ENCODE peak calls at places on chromosomes 7 and 10, in eight cellular contexts. One of them, this sample, is unnamed.

GRCh38 chr10:126117196-126117595 is 220.8 kb downstream of the FANK1 start:
- DNase-seq in RWPE1: no peak
- DNase-seq in left ventricle myocardium inferior: no peak
- DNase-seq in PC-3: no peak
- DNase-seq in lower leg skin: no peak
- DNase-seq in esophagus squamous epithelium: no peak
- DNase-seq in right lobe of liver: no peak
- DNase-seq in astrocyte of the cerebellum: no peak
- DNase-seq in this sample: no peak

GRCh38 chr10:35355971-35356724 is 19.8 kb downstream of the CCNY start:
- DNase-seq in RWPE1: no peak
- DNase-seq in left ventricle myocardium inferior: no peak
- DNase-seq in PC-3: no peak
- DNase-seq in lower leg skin: no peak
- DNase-seq in esophagus squamous epithelium: no peak
- DNase-seq in right lobe of liver: no peak
- DNase-seq in astrocyte of the cerebellum: no peak
- DNase-seq in this sample: no peak

GRCh38 chr7:17234398-17235021 is 63.9 kb upstream of the AHR start:
- DNase-seq in RWPE1: peak
- DNase-seq in left ventricle myocardium inferior: no peak
- DNase-seq in PC-3: peak
- DNase-seq in lower leg skin: peak
- DNase-seq in esophagus squamous epithelium: no peak
- DNase-seq in right lobe of liver: no peak
- DNase-seq in astrocyte of the cerebellum: peak
- DNase-seq in this sample: peak

GRCh38 chr7:127447326-127447945 is 54.9 kb upstream of the ZNF800 start:
- DNase-seq in RWPE1: no peak
- DNase-seq in left ventricle myocardium inferior: no peak
- DNase-seq in PC-3: peak
- DNase-seq in lower leg skin: no peak
- DNase-seq in esophagus squamous epithelium: no peak
- DNase-seq in right lobe of liver: no peak
- DNase-seq in astrocyte of the cerebellum: no peak
- DNase-seq in this sample: peak

GRCh38 chr7:155918720-155919399 is 106.6 kb upstream of the SHH start:
- DNase-seq in RWPE1: peak
- DNase-seq in left ventricle myocardium inferior: peak
- DNase-seq in PC-3: peak
- DNase-seq in lower leg skin: peak
- DNase-seq in esophagus squamous epithelium: peak
- DNase-seq in right lobe of liver: peak
- DNase-seq in astrocyte of the cerebellum: peak
- DNase-seq in this sample: no peak

GRCh38 chr7:130219871-130220270 is 12.2 kb downstream of the SSMEM1 start:
- DNase-seq in RWPE1: no peak
- DNase-seq in left ventricle myocardium inferior: no peak
- DNase-seq in PC-3: no peak
- DNase-seq in lower leg skin: no peak
- DNase-seq in esophagus squamous epithelium: no peak
- DNase-seq in right lobe of liver: no peak
- DNase-seq in astrocyte of the cerebellum: no peak
- DNase-seq in this sample: no peak

GRCh38 chr7:42115795-42116194 is 121.2 kb downstream of the GLI3 start:
- DNase-seq in RWPE1: no peak
- DNase-seq in left ventricle myocardium inferior: no peak
- DNase-seq in PC-3: no peak
- DNase-seq in lower leg skin: no peak
- DNase-seq in esophagus squamous epithelium: no peak
- DNase-seq in right lobe of liver: no peak
- DNase-seq in astrocyte of the cerebellum: no peak
- DNase-seq in this sample: no peak

GRCh38 chr10:77269163-77269562 is 368.4 kb downstream of the KCNMA1 start:
- DNase-seq in RWPE1: no peak
- DNase-seq in left ventricle myocardium inferior: no peak
- DNase-seq in PC-3: no peak
- DNase-seq in lower leg skin: no peak
- DNase-seq in esophagus squamous epithelium: no peak
- DNase-seq in right lobe of liver: no peak
- DNase-seq in astrocyte of the cerebellum: no peak
- DNase-seq in this sample: no peak

GRCh38 chr7:152674860-152675760 is 831 bp downstream of the XRCC2 start:
- DNase-seq in RWPE1: peak
- DNase-seq in left ventricle myocardium inferior: no peak
- DNase-seq in PC-3: peak
- DNase-seq in lower leg skin: no peak
- DNase-seq in esophagus squamous epithelium: no peak
- DNase-seq in right lobe of liver: peak
- DNase-seq in astrocyte of the cerebellum: no peak
- DNase-seq in this sample: no peak

GRCh38 chr10:70693619-70694286 is 21.4 kb downstream of the ADAMTS14 start:
- DNase-seq in RWPE1: no peak
- DNase-seq in left ventricle myocardium inferior: peak
- DNase-seq in PC-3: no peak
- DNase-seq in lower leg skin: peak
- DNase-seq in esophagus squamous epithelium: no peak
- DNase-seq in right lobe of liver: no peak
- DNase-seq in astrocyte of the cerebellum: peak
- DNase-seq in this sample: no peak

GRCh38 chr10:110389250-110389649 is 84.5 kb upstream of the SMNDC1 start:
- DNase-seq in RWPE1: no peak
- DNase-seq in left ventricle myocardium inferior: no peak
- DNase-seq in PC-3: no peak
- DNase-seq in lower leg skin: no peak
- DNase-seq in esophagus squamous epithelium: no peak
- DNase-seq in right lobe of liver: no peak
- DNase-seq in astrocyte of the cerebellum: no peak
- DNase-seq in this sample: no peak

GRCh38 chr7:92461027-92462003 is 14.0 kb downstream of the GATAD1 start:
- DNase-seq in RWPE1: peak
- DNase-seq in left ventricle myocardium inferior: no peak
- DNase-seq in PC-3: peak
- DNase-seq in lower leg skin: no peak
- DNase-seq in esophagus squamous epithelium: no peak
- DNase-seq in right lobe of liver: no peak
- DNase-seq in astrocyte of the cerebellum: peak
- DNase-seq in this sample: no peak

GRCh38 chr7:31028006-31028405 is 24.1 kb upstream of the ADCYAP1R1 start:
- DNase-seq in RWPE1: no peak
- DNase-seq in left ventricle myocardium inferior: no peak
- DNase-seq in PC-3: no peak
- DNase-seq in lower leg skin: no peak
- DNase-seq in esophagus squamous epithelium: no peak
- DNase-seq in right lobe of liver: no peak
- DNase-seq in astrocyte of the cerebellum: no peak
- DNase-seq in this sample: no peak

GRCh38 chr7:26489906-26490305 is 198.2 kb downstream of the SNX10 start:
- DNase-seq in RWPE1: no peak
- DNase-seq in left ventricle myocardium inferior: no peak
- DNase-seq in PC-3: peak
- DNase-seq in lower leg skin: no peak
- DNase-seq in esophagus squamous epithelium: no peak
- DNase-seq in right lobe of liver: no peak
- DNase-seq in astrocyte of the cerebellum: no peak
- DNase-seq in this sample: no peak

GRCh38 chr10:77173615-77174461 is 463.8 kb downstream of the KCNMA1 start:
- DNase-seq in RWPE1: peak
- DNase-seq in left ventricle myocardium inferior: peak
- DNase-seq in PC-3: peak
- DNase-seq in lower leg skin: peak
- DNase-seq in esophagus squamous epithelium: no peak
- DNase-seq in right lobe of liver: peak
- DNase-seq in astrocyte of the cerebellum: peak
- DNase-seq in this sample: peak

GRCh38 chr10:102916173-102916572 is 1.9 kb upstream of the CNNM2 start:
- DNase-seq in RWPE1: no peak
- DNase-seq in left ventricle myocardium inferior: no peak
- DNase-seq in PC-3: no peak
- DNase-seq in lower leg skin: no peak
- DNase-seq in esophagus squamous epithelium: no peak
- DNase-seq in right lobe of liver: no peak
- DNase-seq in astrocyte of the cerebellum: no peak
- DNase-seq in this sample: no peak
- TF ChIP-seq CTCF in RWPE1: no peak
- TF ChIP-seq CTCF in left ventricle myocardium inferior: no peak
- TF ChIP-seq CTCF in PC-3: no peak
- TF ChIP-seq CTCF in lower leg skin: no peak
- TF ChIP-seq CTCF in esophagus squamous epithelium: no peak
- TF ChIP-seq CTCF in right lobe of liver: no peak
- TF ChIP-seq CTCF in astrocyte of the cerebellum: no peak
- TF ChIP-seq CTCF in this sample: no peak

DNA sequence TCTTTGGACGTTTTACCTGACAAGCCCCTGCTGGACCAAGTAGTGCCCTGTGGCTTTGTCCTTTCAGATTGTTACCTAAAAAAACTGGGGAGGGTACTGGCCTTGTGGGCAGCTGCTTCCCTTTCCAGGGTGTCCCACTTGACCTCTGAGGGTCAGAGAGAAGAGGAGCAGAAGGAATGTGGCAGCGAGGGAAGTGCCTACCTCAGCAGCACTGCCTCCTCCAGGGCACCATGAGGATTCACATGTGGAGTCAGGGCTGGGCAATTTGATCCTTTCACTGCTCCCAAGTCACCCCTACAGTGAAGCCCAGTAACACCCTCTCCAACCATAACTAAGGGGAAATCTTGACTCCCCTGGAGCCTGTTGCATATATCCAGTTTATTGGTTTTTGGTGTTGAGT is 64.6 kb downstream of the ITGB1 start:
- DNase-seq in RWPE1: no peak
- DNase-seq in left ventricle myocardium inferior: no peak
- DNase-seq in PC-3: peak
- DNase-seq in lower leg skin: no peak
- DNase-seq in esophagus squamous epithelium: no peak
- DNase-seq in right lobe of liver: no peak
- DNase-seq in astrocyte of the cerebellum: no peak
- DNase-seq in this sample: no peak
- TF ChIP-seq CTCF in RWPE1: no peak
- TF ChIP-seq CTCF in left ventricle myocardium inferior: no peak
- TF ChIP-seq CTCF in PC-3: peak
- TF ChIP-seq CTCF in lower leg skin: no peak
- TF ChIP-seq CTCF in esophagus squamous epithelium: no peak
- TF ChIP-seq CTCF in right lobe of liver: no peak
- TF ChIP-seq CTCF in astrocyte of the cerebellum: no peak
- TF ChIP-seq CTCF in this sample: no peak

GRCh38 chr7:136114966-136115762 is 138.0 kb upstream of the MTPN start:
- DNase-seq in RWPE1: peak
- DNase-seq in left ventricle myocardium inferior: no peak
- DNase-seq in PC-3: peak
- DNase-seq in lower leg skin: no peak
- DNase-seq in esophagus squamous epithelium: no peak
- DNase-seq in right lobe of liver: peak
- DNase-seq in astrocyte of the cerebellum: no peak
- DNase-seq in this sample: no peak
- TF ChIP-seq CTCF in RWPE1: peak
- TF ChIP-seq CTCF in left ventricle myocardium inferior: peak
- TF ChIP-seq CTCF in PC-3: peak
- TF ChIP-seq CTCF in lower leg skin: no peak
- TF ChIP-seq CTCF in esophagus squamous epithelium: peak
- TF ChIP-seq CTCF in right lobe of liver: peak
- TF ChIP-seq CTCF in astrocyte of the cerebellum: peak
- TF ChIP-seq CTCF in this sample: peak

GRCh38 chr7:128904381-128905197 is 5.9 kb downstream of the KCP start:
- DNase-seq in RWPE1: no peak
- DNase-seq in left ventricle myocardium inferior: no peak
- DNase-seq in PC-3: peak
- DNase-seq in lower leg skin: no peak
- DNase-seq in esophagus squamous epithelium: no peak
- DNase-seq in right lobe of liver: no peak
- DNase-seq in astrocyte of the cerebellum: peak
- DNase-seq in this sample: no peak
- TF ChIP-seq CTCF in RWPE1: peak
- TF ChIP-seq CTCF in left ventricle myocardium inferior: peak
- TF ChIP-seq CTCF in PC-3: peak
- TF ChIP-seq CTCF in lower leg skin: no peak
- TF ChIP-seq CTCF in esophagus squamous epithelium: peak
- TF ChIP-seq CTCF in right lobe of liver: peak
- TF ChIP-seq CTCF in astrocyte of the cerebellum: peak
- TF ChIP-seq CTCF in this sample: no peak

GRCh38 chr10:63132651-63133055 is 475 bp upstream of the NRBF2 start:
- DNase-seq in RWPE1: no peak
- DNase-seq in left ventricle myocardium inferior: no peak
- DNase-seq in PC-3: no peak
- DNase-seq in lower leg skin: no peak
- DNase-seq in esophagus squamous epithelium: no peak
- DNase-seq in right lobe of liver: no peak
- DNase-seq in astrocyte of the cerebellum: no peak
- DNase-seq in this sample: no peak
- TF ChIP-seq CTCF in RWPE1: no peak
- TF ChIP-seq CTCF in left ventricle myocardium inferior: no peak
- TF ChIP-seq CTCF in PC-3: peak
- TF ChIP-seq CTCF in lower leg skin: no peak
- TF ChIP-seq CTCF in esophagus squamous epithelium: no peak
- TF ChIP-seq CTCF in right lobe of liver: no peak
- TF ChIP-seq CTCF in astrocyte of the cerebellum: no peak
- TF ChIP-seq CTCF in this sample: no peak

DNA sequence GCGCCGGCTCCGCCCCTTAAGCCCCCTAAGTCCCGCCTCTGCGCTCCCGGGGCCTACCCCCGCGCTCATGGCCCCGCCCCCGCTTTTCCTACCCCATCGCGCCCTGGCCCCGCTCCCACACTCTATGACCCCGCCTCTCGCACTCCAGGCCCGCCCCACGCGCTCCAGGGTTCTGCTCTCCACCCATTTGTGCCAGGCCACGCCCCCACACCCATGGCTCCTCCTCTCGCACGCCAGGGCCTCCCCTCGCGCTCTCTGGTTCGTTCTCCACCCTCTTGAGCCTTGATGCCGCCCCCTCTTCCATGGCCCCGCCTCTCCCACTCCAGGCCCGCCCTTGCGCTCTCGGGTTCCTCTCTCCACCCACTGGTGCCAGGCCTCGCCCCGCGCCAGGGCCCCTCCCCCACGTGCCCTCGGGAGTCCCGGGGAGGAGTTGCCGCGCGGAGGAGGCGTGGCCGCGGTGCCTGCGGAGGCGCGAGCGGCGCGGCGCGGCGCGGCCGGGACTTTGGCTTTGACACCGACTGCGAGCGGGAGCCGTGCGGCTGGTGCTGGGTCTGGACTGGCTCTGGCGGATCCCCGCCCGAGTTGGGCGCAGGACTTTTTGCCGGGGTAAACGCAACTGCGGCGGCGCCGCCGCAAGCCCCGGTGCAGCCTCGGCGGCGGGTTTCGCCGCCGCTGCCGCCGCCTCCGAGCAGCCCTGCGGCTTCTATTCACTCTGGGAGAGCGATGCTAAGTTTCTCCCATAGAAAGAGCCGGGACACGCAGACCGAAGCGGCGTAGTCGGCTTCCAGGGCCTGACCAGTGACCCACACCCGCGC is at the start of gene EEPD1:
- DNase-seq in RWPE1: peak
- DNase-seq in left ventricle myocardium inferior: peak
- DNase-seq in PC-3: peak
- DNase-seq in lower leg skin: peak
- DNase-seq in esophagus squamous epithelium: peak
- DNase-seq in right lobe of liver: peak
- DNase-seq in astrocyte of the cerebellum: peak
- DNase-seq in this sample: peak
- TF ChIP-seq CTCF in RWPE1: no peak
- TF ChIP-seq CTCF in left ventricle myocardium inferior: no peak
- TF ChIP-seq CTCF in PC-3: no peak
- TF ChIP-seq CTCF in lower leg skin: no peak
- TF ChIP-seq CTCF in esophagus squamous epithelium: no peak
- TF ChIP-seq CTCF in right lobe of liver: no peak
- TF ChIP-seq CTCF in astrocyte of the cerebellum: no peak
- TF ChIP-seq CTCF in this sample: no peak

This sample was measured in activated B cell treated with CpG ODN at 0.5 μM for 24 hours.